ENCODE peak calls at places on chromosomes 3 and 15, in ten cellular contexts. J is ovary, M is fibroblast of lung, Y is esophagus muscularis mucosa, P is upper lobe of left lung, U is left lung, B is DND-41, A is tibial artery, X is PC-9, W is colonic mucosa. E is an unnamed sample.
A peak's percentile ranks its signal among the peaks of the same experiment; 100 is the strongest.

GRCh38 chr3:25897019-25897418 is 107.1 kb downstream of the OXSM start:
- DNase-seq in M (no peak), U (no peak), J (no peak), B (no peak), A (no peak), X (peak; percentile 27), Y (no peak), P (no peak), W (peak; percentile 18), E (no peak)

GRCh38 chr15:63601026-63601726 is 4.0 kb downstream of the FBXL22 start:
- DNase-seq in J (no peak), B (peak; percentile 64), P (no peak), X (peak; percentile 27), M (peak; percentile 57), Y (peak; percentile 79), A (no peak), W (peak; percentile 47), U (peak; percentile 86), E (peak; percentile 40)

GRCh38 chr15:48191574-48192225 is at the start of gene CTXN2:
- DNase-seq in X (no peak), W (peak; percentile 18), B (no peak), M (peak; percentile 14), U (peak; percentile 43), J (no peak), P (no peak), A (no peak), Y (no peak), E (no peak)

GRCh38 chr3:49785565-49786356 is 581 bp downstream of the IP6K1 start:
- DNase-seq in B (peak; percentile 40), A (no peak), X (no peak), W (no peak), M (peak; percentile 46), U (no peak), J (no peak), P (peak; percentile 35), Y (peak; percentile 95), E (no peak)

GRCh38 chr3:132645058-132645457 is 14.6 kb downstream of the ACAD11 start:
- DNase-seq in X (no peak), P (no peak), B (no peak), M (no peak), Y (no peak), U (no peak), A (no peak), J (no peak), W (no peak), E (no peak)

GRCh38 chr15:58469432-58470353 is 37.9 kb downstream of the LIPC start:
- DNase-seq in B (peak; percentile 56), J (no peak), P (peak; percentile 66), X (peak; percentile 86), M (peak; percentile 99), W (peak; percentile 55), A (no peak), Y (no peak), U (no peak), E (no peak)

GRCh38 chr3:49124991-49125670 is 4.5 kb upstream of the USP19 start:
- DNase-seq in X (no peak), U (no peak), A (no peak), M (peak; percentile 20), J (no peak), B (peak; percentile 15), Y (no peak), P (no peak), W (no peak), E (no peak)

GRCh38 chr15:38202356-38202755 is 50.3 kb upstream of the SPRED1 start:
- DNase-seq in B (no peak), U (no peak), Y (no peak), J (no peak), A (no peak), W (no peak), P (no peak), M (no peak), X (no peak), E (no peak)

GRCh38 chr3:12932347-12932746 is 91.0 kb upstream of the RPL32 start:
- DNase-seq in M (no peak), W (no peak), P (no peak), J (no peak), X (no peak), B (no peak), Y (no peak), U (no peak), A (peak; percentile 39), E (no peak)

GRCh38 chr3:105982207-105982606 is 113.4 kb upstream of the CBLB start:
- DNase-seq in X (no peak), Y (no peak), J (no peak), P (no peak), B (no peak), M (no peak), W (no peak), U (no peak), A (no peak), E (no peak)

GRCh38 chr3:194852836-194853508 is 167.3 kb downstream of the FAM43A start:
- DNase-seq in W (no peak), Y (no peak), B (no peak), A (no peak), P (no peak), M (no peak), X (peak; percentile 92), J (no peak), U (no peak), E (no peak)

GRCh38 chr3:114299421-114299820 is 5.6 kb downstream of the TIGIT start:
- DNase-seq in U (peak; percentile 61), W (no peak), J (no peak), M (no peak), A (no peak), P (no peak), Y (no peak), B (no peak), X (peak; percentile 7), E (peak; percentile 18)

DNA sequence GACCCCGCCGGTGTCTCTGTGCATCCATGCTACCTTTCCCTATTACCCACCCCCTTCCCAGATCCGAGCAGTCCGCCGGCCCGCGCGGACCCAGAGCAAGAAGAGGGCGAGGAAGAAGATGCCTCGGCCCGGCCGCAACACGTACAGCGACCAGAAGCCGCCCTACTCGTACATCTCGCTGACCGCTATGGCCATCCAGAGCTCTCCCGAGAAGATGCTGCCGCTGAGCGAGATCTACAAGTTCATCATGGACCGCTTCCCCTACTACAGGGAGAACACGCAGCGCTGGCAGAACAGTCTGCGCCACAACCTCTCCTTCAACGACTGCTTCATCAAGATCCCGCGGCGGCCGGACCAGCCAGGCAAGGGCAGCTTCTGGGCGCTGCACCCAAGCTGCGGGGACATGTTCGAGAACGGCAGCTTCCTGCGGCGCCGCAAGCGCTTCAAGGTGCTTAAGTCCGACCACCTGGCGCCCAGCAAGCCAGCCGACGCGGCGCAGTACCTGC is 788 bp downstream of the FOXB1 start:
- DNase-seq in U (peak; percentile 79), Y (no peak), P (no peak), B (peak; percentile 17), J (no peak), W (no peak), X (no peak), M (peak; percentile 12), A (no peak), E (peak; percentile 28)
- H3K27me3 ChIP-seq in U (peaks cover 100% of the 10 kb centered on the region), Y (peaks cover 100% of the 10 kb centered on the region), P (peaks cover 88% of the 10 kb centered on the region), B (no peaks in the 10 kb centered on the region), J (peaks cover 12% of the 10 kb centered on the region), W (peaks cover 97% of the 10 kb centered on the region), X (no peaks in the 10 kb centered on the region), M (peaks cover 76% of the 10 kb centered on the region), A (no peaks in the 10 kb centered on the region), E (peaks cover 100% of the 10 kb centered on the region)

GRCh38 chr3:150603090-150603887 is at the start of gene SELENOT:
- DNase-seq in W (peak; percentile 94), Y (peak; percentile 98), B (peak; percentile 94), A (peak; percentile 93), P (peak; percentile 94), X (peak; percentile 98), U (peak; percentile 98), J (peak; percentile 96), M (peak; percentile 93), E (peak; percentile 96)
- TF ChIP-seq CTCF in W (no peak), Y (peak; percentile 28), B (peak; percentile 17), A (peak; percentile 42), P (peak; percentile 34), X (peak; percentile 31), U (peak; percentile 34), J (peak; percentile 64), M (peak; percentile 29), E (no peak)

GRCh38 chr3:185750015-185750414 is 74.8 kb downstream of the IGF2BP2 start:
- DNase-seq in U (no peak), Y (no peak), W (no peak), A (no peak), X (no peak), J (no peak), M (no peak), B (no peak), P (no peak), E (no peak)

GRCh38 chr3:185740133-185740532 is 84.7 kb downstream of the IGF2BP2 start:
- DNase-seq in J (no peak), P (no peak), U (no peak), Y (no peak), A (no peak), X (no peak), W (no peak), M (no peak), B (no peak), E (no peak)

GRCh38 chr3:185750702-185751101 is 74.1 kb downstream of the IGF2BP2 start:
- DNase-seq in X (no peak), B (no peak), U (no peak), M (no peak), J (no peak), A (no peak), W (peak; percentile 57), P (no peak), Y (no peak), E (no peak)

GRCh38 chr3:185746470-185746869 is 78.4 kb downstream of the IGF2BP2 start:
- DNase-seq in B (no peak), M (no peak), U (no peak), Y (no peak), J (no peak), P (no peak), X (no peak), W (peak; percentile 61), A (no peak), E (no peak)

DNA sequence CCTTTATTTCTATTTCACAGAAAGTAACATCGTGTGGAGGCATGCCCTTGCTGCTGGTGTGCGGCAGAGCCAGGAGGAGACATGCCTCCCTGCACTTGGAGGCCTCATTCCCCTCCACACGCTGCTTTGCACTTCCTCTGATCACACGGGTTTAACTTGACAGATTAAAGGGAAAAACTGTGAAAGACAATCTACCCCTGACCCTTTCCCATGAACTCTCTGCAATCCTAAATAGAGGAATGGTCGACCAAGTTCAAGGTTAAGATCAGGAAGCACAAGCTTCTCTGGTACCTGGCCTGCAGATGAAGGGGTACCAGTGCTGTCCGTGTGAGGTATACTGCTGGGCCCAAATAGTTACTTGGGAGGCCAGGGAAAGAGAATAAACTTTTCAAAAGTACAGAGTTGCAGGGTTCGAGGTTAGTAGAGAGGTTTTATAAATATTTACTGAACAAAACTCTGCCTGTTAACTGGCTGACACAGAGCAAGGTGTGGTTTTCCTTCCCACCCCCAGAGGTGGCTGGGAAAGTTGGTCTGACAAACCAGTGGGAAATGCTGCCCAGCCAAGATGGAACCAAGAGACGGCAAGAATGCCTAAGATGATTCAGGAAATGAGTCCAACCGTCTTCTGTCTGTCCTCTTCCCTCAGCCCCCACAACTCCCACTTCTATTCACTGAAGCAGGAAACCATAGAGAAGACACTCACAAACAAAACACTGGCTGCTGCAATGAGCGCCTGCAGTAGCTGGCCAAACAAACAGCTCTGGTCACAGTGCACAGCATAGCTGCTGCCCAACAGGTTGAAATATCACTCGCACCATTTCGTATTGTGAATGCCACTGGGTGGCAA is 79.6 kb downstream of the IGF2BP2 start:
- DNase-seq in P (no peak), A (no peak), B (no peak), X (peak; percentile 64), W (peak; percentile 59), U (no peak), Y (no peak), J (no peak), M (peak; percentile 93), E (no peak)
- H3K27ac ChIP-seq in P (no peak overlapping the region), A (no peak overlapping the region), B (no peak overlapping the region), X (no peak overlapping the region), W (peak overlapping the region; percentile 72), U (no peak overlapping the region), Y (no peak overlapping the region), J (no peak overlapping the region), M (peak overlapping the region; percentile 60), E (no peak overlapping the region)

GRCh38 chr15:69105451-69105985 is 54.9 kb upstream of the GLCE start:
- DNase-seq in Y (no peak), M (no peak), X (no peak), B (no peak), J (no peak), P (no peak), W (no peak), A (no peak), U (no peak), E (no peak)
- H3K27me3 ChIP-seq in Y (no peaks in the 10 kb centered on the region), M (peaks cover 34% of the 10 kb centered on the region), X (no peaks in the 10 kb centered on the region), B (peaks cover 2% of the 10 kb centered on the region), J (no peaks in the 10 kb centered on the region), P (no peaks in the 10 kb centered on the region), W (no peaks in the 10 kb centered on the region), A (no peaks in the 10 kb centered on the region), U (no peaks in the 10 kb centered on the region), E (no peaks in the 10 kb centered on the region)

E was measured in CD4-positive, alpha-beta T cell.